ENCODE peak calls at places on chromosomes 5 and 9, in ten cellular contexts. H, W, E, Z, X, B, V, L, G and J are unnamed samples.

GRCh38 chr9:119639287-119639955 is 270.2 kb upstream of the BRINP1 start:
- DNase-seq in V (no peak), L (no peak), W (no peak), Z (no peak), X (no peak), H (no peak), G (no peak), E (no peak), B (peak), J (peak)

GRCh38 chr9:36086442-36086841 is 49.7 kb downstream of the RECK start:
- DNase-seq in B (no peak), X (no peak), V (no peak), G (no peak), H (no peak), W (no peak), E (no peak), Z (no peak), L (no peak), J (no peak)

GRCh38 chr9:81665514-81665838 is 23.9 kb downstream of the TLE1 start:
- DNase-seq in Z (no peak), L (no peak), B (no peak), E (no peak), V (no peak), G (no peak), W (no peak), X (no peak), H (no peak), J (no peak)

GRCh38 chr9:87887151-87887505 is 4.5 kb downstream of the SPATA31E1 start:
- DNase-seq in X (no peak), B (no peak), H (no peak), Z (no peak), V (no peak), E (no peak), G (no peak), L (no peak), W (no peak), J (no peak)

GRCh38 chr9:8315211-8315610 is 515.6 kb upstream of the DMAC1 start:
- DNase-seq in E (no peak), W (no peak), G (no peak), B (no peak), Z (no peak), X (no peak), V (no peak), L (no peak), H (no peak), J (no peak)

GRCh38 chr5:145101246-145101645 is 733.9 kb downstream of the PRELID2 start:
- DNase-seq in H (no peak), X (no peak), B (peak), E (no peak), V (no peak), G (peak), L (no peak), Z (no peak), W (no peak), J (peak)

GRCh38 chr9:15243086-15243485 is 63.9 kb downstream of the TTC39B start:
- DNase-seq in Z (no peak), B (no peak), X (no peak), H (no peak), V (no peak), G (no peak), L (no peak), W (no peak), E (no peak), J (no peak)

GRCh38 chr5:149747833-149748366 is 17.8 kb downstream of the PPARGC1B start:
- DNase-seq in H (no peak), Z (no peak), B (no peak), V (no peak), G (no peak), X (no peak), L (no peak), W (no peak), E (no peak), J (peak)

GRCh38 chr9:37034320-37034937 is 361 bp upstream of the PAX5 start:
- DNase-seq in E (peak), V (no peak), X (no peak), W (peak), L (no peak), G (peak), B (peak), Z (no peak), H (peak), J (no peak)

GRCh38 chr5:37840036-37840909 is at the start of gene GDNF:
- DNase-seq in E (peak), G (no peak), L (no peak), B (peak), W (no peak), V (peak), X (peak), Z (no peak), H (peak), J (no peak)